ENCODE peak calls at places on chromosomes 11 and 22, in four cellular contexts. E is activated naive CD4-positive, alpha-beta T cell; U is transverse colon; K is Daoy. X is an unnamed sample.

GRCh38 chr11:100830978-100831732 is 144.1 kb downstream of the ARHGAP42 start:
- DNase-seq in K (peak), E (no peak), U (no peak), X (no peak)

GRCh38 chr11:117094776-117095175 is 3.5 kb downstream of the SIK3 start:
- DNase-seq in U (no peak), K (no peak), E (no peak), X (no peak)

GRCh38 chr11:125588505-125588904 is 4.1 kb upstream of the STT3A start:
- DNase-seq in K (no peak), E (no peak), U (no peak), X (no peak)

GRCh38 chr11:112728288-112728687 is 232.9 kb upstream of the NCAM1 start:
- DNase-seq in E (no peak), K (no peak), U (no peak), X (no peak)

GRCh38 chr11:17314232-17314547 is 37.4 kb upstream of the NCR3LG1 start:
- DNase-seq in K (peak), E (no peak), U (no peak), X (no peak)

GRCh38 chr11:68355471-68355870 is 43.1 kb downstream of the LRP5 start:
- DNase-seq in U (no peak), K (no peak), E (no peak), X (no peak)

GRCh38 chr11:1705121-1706052 is 8.4 kb downstream of the KRTAP5-6 start:
- DNase-seq in K (peak), E (no peak), U (no peak), X (peak)

GRCh38 chr11:122709042-122709760 is 53.7 kb downstream of the UBASH3B start:
- DNase-seq in K (peak), U (no peak), E (no peak), X (no peak)

GRCh38 chr22:22210375-22210774 is 34.2 kb upstream of the VPREB1 start:
- DNase-seq in K (peak), E (no peak), U (no peak), X (no peak)

GRCh38 chr11:18191376-18191775 is 18.7 kb downstream of the MRGPRX4 start:
- DNase-seq in E (no peak), U (no peak), K (no peak), X (no peak)

GRCh38 chr22:17724678-17725464 is 49.4 kb downstream of the BID start:
- DNase-seq in E (no peak), U (no peak), K (no peak), X (no peak)

GRCh38 chr11:61609970-61610347 is 29.1 kb upstream of the SYT7 start:
- DNase-seq in E (no peak), U (no peak), K (no peak), X (peak)